ENCODE peak calls at places on chromosome 17, in ten cellular contexts. O is upper lobe of right lung; Q is GM23248; N is upper lobe of left lung; Y is fibroblast of lung; F is IMR-90; I is tibial artery; T is CD4-positive, CD25-positive, alpha-beta regulatory T cell; Z is ascending aorta; J is stomach. L is an unnamed sample. For H3K4me1 and H3K27me3, the result is how much of the 10 kb centered on the place peaks cover.

GRCh38 chr17:17511971-17512858 is 16.0 kb upstream of the RASD1 start:
- DNase-seq in O (no peak), Q (peak), T (no peak), I (no peak), J (peak), F (peak), N (no peak), Y (peak), Z (no peak), L (no peak)

GRCh38 chr17:73401911-73402310 is 90.1 kb upstream of the CDC42EP4 start:
- DNase-seq in J (no peak), N (no peak), F (peak), T (peak), O (no peak), I (no peak), Z (no peak), Q (no peak), Y (peak), L (no peak)

GRCh38 chr17:10620823-10621222 is 36.3 kb downstream of the MYH3 start:
- DNase-seq in J (no peak), Z (no peak), Y (no peak), Q (no peak), O (no peak), T (no peak), N (no peak), I (no peak), F (no peak), L (no peak)

GRCh38 chr17:3528604-3529511 is 28.8 kb downstream of the TRPV3 start:
- DNase-seq in I (no peak), Z (no peak), N (no peak), F (no peak), O (peak), J (no peak), Y (no peak), Q (no peak), T (no peak), L (no peak)

GRCh38 chr17:791807-792206 is 9.7 kb downstream of the MRM3 start:
- DNase-seq in N (no peak), I (no peak), F (no peak), J (no peak), Z (no peak), T (no peak), O (no peak), Q (no peak), Y (no peak), L (no peak)

GRCh38 chr17:62178579-62178978 is 113.5 kb upstream of the MED13 start:
- DNase-seq in J (no peak), Z (no peak), T (no peak), I (no peak), N (no peak), Q (peak), O (no peak), F (peak), Y (peak), L (no peak)

GRCh38 chr17:19378416-19379293 is at the start of gene MAPK7:
- DNase-seq in Y (no peak), I (peak), F (no peak), N (no peak), Q (peak), T (no peak), O (peak), J (no peak), Z (no peak), L (no peak)

GRCh38 chr17:12395733-12396354 is 269.8 kb upstream of the MYOCD start:
- DNase-seq in Y (no peak), F (no peak), O (no peak), Z (no peak), J (peak), I (no peak), N (no peak), Q (peak), T (no peak), L (peak)

GRCh38 chr17:50954641-50955121 is 88.5 kb upstream of the TOB1 start:
- DNase-seq in F (no peak), Q (no peak), Y (no peak), T (no peak), Z (no peak), I (no peak), O (no peak), J (no peak), N (no peak), L (no peak)
- H3K4me1 ChIP-seq in F (under half), Q (under half), Y (under half), T (under half), Z (under half), I (under half), O (under half), J (under half), N (under half), L (under half)

GRCh38 chr17:4950075-4950756 is 703 bp upstream of the ENO3 start:
- DNase-seq in N (peak), J (peak), I (peak), F (no peak), Y (no peak), Z (no peak), Q (peak), O (peak), T (peak), L (peak)
- H3K4me3 ChIP-seq in N (peak), J (peak), I (peak), F (peak), Y (peak), Z (peak), Q (peak), O (peak), T (no peak), L (peak)

GRCh38 chr17:79562806-79563141 is 48.1 kb downstream of the RBFOX3 start:
- DNase-seq in N (no peak), Q (no peak), F (no peak), T (no peak), I (no peak), O (peak), Y (no peak), Z (no peak), J (no peak), L (no peak)
- H3K27me3 ChIP-seq in N (under half), Q (under half), F (under half), T (under half), I (half or more), O (under half), Y (under half), Z (under half), J (under half), L (under half)

GRCh38 chr17:78142113-78142861 is 3.9 kb upstream of the C17orf99 start:
- DNase-seq in J (peak), Y (peak), O (peak), Z (no peak), N (peak), Q (peak), I (no peak), T (no peak), F (peak), L (no peak)
- H3K4me1 ChIP-seq in J (half or more), Y (under half), O (half or more), Z (under half), N (half or more), Q (under half), I (under half), T (under half), F (under half), L (under half)

GRCh38 chr17:41734949-41735313 is 488 bp upstream of the HAP1 start:
- DNase-seq in Y (peak), N (no peak), F (peak), I (no peak), O (no peak), Q (peak), T (no peak), J (no peak), Z (no peak), L (no peak)
- H3K4me3 ChIP-seq in Y (peak), N (peak), F (peak), I (peak), O (peak), Q (peak), T (peak), J (peak), Z (peak), L (peak)

GRCh38 chr17:77598241-77598620 is 360.3 kb upstream of the TNRC6C start:
- DNase-seq in F (no peak), I (peak), Z (no peak), O (no peak), J (no peak), Q (no peak), N (no peak), Y (no peak), T (no peak), L (no peak)
- H3K27me3 ChIP-seq in F (under half), I (under half), Z (under half), O (under half), J (under half), Q (under half), N (under half), Y (under half), T (under half), L (under half)

DNA sequence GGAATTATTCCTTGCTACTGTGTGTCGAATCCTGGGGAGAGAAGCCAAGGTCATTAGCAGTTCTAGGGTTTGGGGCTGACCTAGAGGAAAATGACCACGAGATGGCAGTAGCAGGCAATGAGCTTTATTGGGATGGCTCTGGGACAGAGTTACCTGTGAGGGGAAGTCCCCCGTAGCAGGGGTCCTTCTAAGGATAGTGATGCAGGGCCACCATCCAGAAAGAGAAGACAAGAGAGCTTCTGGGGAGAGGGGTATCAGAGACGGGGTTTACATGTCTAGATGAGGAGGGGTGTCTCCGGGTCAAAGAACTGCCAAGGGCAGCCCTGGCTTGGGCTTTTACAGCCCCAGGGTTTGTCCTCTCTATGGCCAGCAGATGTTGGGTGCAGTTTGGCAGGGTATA is 6.4 kb upstream of the GGT6 start:
- DNase-seq in F (peak), Q (peak), O (peak), N (no peak), Z (no peak), Y (peak), I (no peak), T (no peak), J (peak), L (peak)
- H3K4me1 ChIP-seq in F (under half), Q (under half), O (under half), N (under half), Z (under half), Y (under half), I (under half), T (under half), J (under half), L (under half)

GRCh38 chr17:50603340-50603739 is 31.3 kb upstream of the ABCC3 start:
- DNase-seq in J (no peak), Q (peak), Z (no peak), F (no peak), O (no peak), N (no peak), I (no peak), Y (no peak), T (no peak), L (peak)

GRCh38 chr17:50605434-50605833 is 29.2 kb upstream of the ABCC3 start:
- DNase-seq in Q (no peak), Z (no peak), I (no peak), F (no peak), Y (peak), N (no peak), O (no peak), J (no peak), T (no peak), L (no peak)

GRCh38 chr17:50601789-50602375 is 32.8 kb upstream of the ABCC3 start:
- DNase-seq in T (no peak), Z (no peak), N (no peak), I (no peak), J (no peak), O (no peak), Q (no peak), F (no peak), Y (no peak), L (no peak)

GRCh38 chr17:50602514-50603235 is 32.0 kb upstream of the ABCC3 start:
- DNase-seq in Q (no peak), Z (no peak), O (no peak), I (no peak), J (no peak), F (no peak), T (no peak), Y (no peak), N (no peak), L (no peak)

DNA sequence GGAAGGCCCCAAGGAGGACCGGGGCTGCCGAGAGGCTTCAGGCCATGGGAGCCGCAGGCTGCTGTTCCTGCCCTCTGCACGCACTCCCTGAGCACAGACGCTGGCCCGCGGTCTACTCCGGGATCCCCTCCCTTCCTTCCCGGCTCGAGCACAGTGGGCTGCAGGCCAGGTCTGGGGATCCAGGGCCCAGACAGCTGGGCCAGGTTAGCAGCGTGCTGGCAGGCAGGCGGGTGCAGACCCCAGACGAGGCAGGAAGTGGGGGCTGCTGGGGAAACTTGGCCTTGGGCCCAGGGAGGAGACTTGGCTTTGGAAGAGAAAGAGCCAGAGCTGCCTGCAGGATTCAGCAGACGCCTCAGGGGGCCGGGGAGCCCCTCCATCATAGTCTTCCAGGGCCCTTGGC is 30.2 kb upstream of the ABCC3 start:
- DNase-seq in T (no peak), O (no peak), Z (no peak), Y (peak), Q (peak), J (peak), I (no peak), F (peak), N (no peak), L (no peak)
- H3K4me3 ChIP-seq in T (no peak), O (no peak), Z (no peak), Y (no peak), Q (no peak), J (no peak), I (no peak), F (no peak), N (no peak), L (no peak)

GRCh38 chr17:74890554-74890953 is 2.9 kb downstream of the FADS6 start:
- DNase-seq in Q (no peak), T (no peak), O (no peak), J (no peak), N (no peak), F (no peak), I (no peak), Y (no peak), Z (no peak), L (no peak)
- H3K27me3 ChIP-seq in Q (under half), T (under half), O (half or more), J (under half), N (under half), F (half or more), I (half or more), Y (under half), Z (under half), L (under half)